ENCODE peak calls at places on chromosomes 12 and 14, in nine cellular contexts. H is effector memory CD4-positive, alpha-beta T cell; R is astrocyte of the hippocampus; D is activated CD4-positive, alpha-beta T cell treated with anti-CD3 and anti-CD28 coated beads, Interleukin-2, amount 50 U/mL, for 24 hours; I is hypothalamus; L is stimulated activated CD8-positive, alpha-beta memory T cell treated with anti-CD3 and anti-CD28 coated beads, Interleukin-12 subunit alpha, Interleukin-12 subunit beta, amount 100 ng/mL, for 4 hours; W is GM18507; V is NCI-H345; K is iPS DF 6.9. O is an unnamed sample.

GRCh38 chr12:104788848-104789271 is 169.2 kb downstream of the SLC41A2 start:
- DNase-seq in H (no peak), R (peak; percentile 34), D (no peak), I (no peak), L (no peak), W (no peak), V (peak; percentile 13), K (peak; percentile 80), O (peak; percentile 17)

GRCh38 chr12:71475280-71475679 is 35.7 kb downstream of the LGR5 start:
- DNase-seq in H (no peak), R (peak; percentile 20), D (no peak), I (no peak), L (no peak), W (no peak), V (peak; percentile 67), K (no peak), O (peak; percentile 65)

GRCh38 chr12:108605000-108605689 is 7.3 kb upstream of the TMEM119 start:
- DNase-seq in H (no peak), R (no peak), D (no peak), I (no peak), L (no peak), W (no peak), V (no peak), K (no peak), O (no peak)

GRCh38 chr12:21294176-21294575 is 40.5 kb downstream of the SLCO1A2 start:
- DNase-seq in H (no peak), R (no peak), D (no peak), I (no peak), L (no peak), W (no peak), V (no peak), K (no peak), O (no peak)

GRCh38 chr14:104870368-104871144 is 5.5 kb downstream of the CEP170B start:
- DNase-seq in H (no peak), R (peak; percentile 38), D (peak; percentile 20), I (no peak), L (no peak), W (no peak), V (no peak), K (no peak), O (no peak)

GRCh38 chr14:88185843-88186242 is 137.2 kb downstream of the KCNK10 start:
- DNase-seq in H (no peak), R (no peak), D (no peak), I (no peak), L (no peak), W (no peak), V (no peak), K (no peak), O (no peak)

GRCh38 chr12:50248883-50249282 is 34.4 kb downstream of the LIMA1 start:
- DNase-seq in H (no peak), R (no peak), D (no peak), I (no peak), L (no peak), W (no peak), V (no peak), K (no peak), O (no peak)

GRCh38 chr14:102317564-102318248 is 1.8 kb upstream of the ZNF839 start:
- DNase-seq in H (no peak), R (no peak), D (no peak), I (no peak), L (no peak), W (no peak), V (peak; percentile 40), K (no peak), O (peak; percentile 56)

GRCh38 chr12:13152281-13152680 is 44.2 kb upstream of the EMP1 start:
- DNase-seq in H (no peak), R (no peak), D (no peak), I (no peak), L (no peak), W (no peak), V (no peak), K (no peak), O (no peak)

GRCh38 chr14:23575086-23575485 is 3.5 kb downstream of the JPH4 start:
- DNase-seq in H (no peak), R (no peak), D (no peak), I (no peak), L (no peak), W (no peak), V (no peak), K (no peak), O (no peak)

GRCh38 chr12:88227263-88227662 is 85.2 kb downstream of the TMTC3 start:
- DNase-seq in H (no peak), R (no peak), D (no peak), I (no peak), L (no peak), W (no peak), V (no peak), K (no peak), O (no peak)

GRCh38 chr14:54568821-54569591 is 2.1 kb downstream of the SAMD4A start:
- DNase-seq in H (no peak), R (peak; percentile 50), D (no peak), I (peak; percentile 9), L (no peak), W (no peak), V (no peak), K (no peak), O (no peak)

O was measured in Ammon's horn.